ENCODE peak calls at places on chromosome 14, in nine cellular contexts. H is posterior cingulate gyrus, Y is EL, C is A549, T is iPS DF 19.7, X is transverse colon, J is KG1, S is RCC 7860, O is left lobe of liver. P is an unnamed sample.

GRCh38 chr14:105501504-105502291 is 10.7 kb downstream of the TEDC1 start:
- DNase-seq in C (no peak), Y (no peak), X (no peak), T (no peak), O (no peak), J (no peak), H (no peak), S (no peak), P (no peak)

GRCh38 chr14:39773387-39773786 is 341.2 kb upstream of the FBXO33 start:
- DNase-seq in J (no peak), S (no peak), O (no peak), X (no peak), Y (no peak), C (no peak), T (no peak), H (no peak), P (no peak)

GRCh38 chr14:54366726-54367707 is 29.8 kb upstream of the CDKN3 start:
- DNase-seq in Y (peak), X (peak), H (no peak), O (no peak), J (no peak), T (no peak), S (peak), C (peak), P (peak)

GRCh38 chr14:77039285-77040058 is 11.0 kb upstream of the IRF2BPL start:
- DNase-seq in H (no peak), O (no peak), Y (peak), C (no peak), T (no peak), X (peak), S (no peak), J (no peak), P (no peak)

GRCh38 chr14:32694795-32695449 is 243.8 kb upstream of the NPAS3 start:
- DNase-seq in C (no peak), X (no peak), Y (no peak), S (peak), T (no peak), H (no peak), O (no peak), J (no peak), P (no peak)

GRCh38 chr14:35470775-35471174 is 63.2 kb upstream of the INSM2 start:
- DNase-seq in S (no peak), O (no peak), C (no peak), J (no peak), Y (peak), H (no peak), T (peak), X (no peak), P (no peak)

GRCh38 chr14:61470261-61470953 is 149.0 kb downstream of the PRKCH start:
- DNase-seq in S (peak), J (no peak), H (no peak), O (no peak), Y (peak), T (no peak), X (no peak), C (peak), P (no peak)

GRCh38 chr14:60241091-60241490 is 7.9 kb upstream of the PPM1A start:
- DNase-seq in J (no peak), O (no peak), T (no peak), C (no peak), X (no peak), H (no peak), S (no peak), Y (no peak), P (no peak)

GRCh38 chr14:26984318-26985177 is 386.7 kb upstream of the NOVA1 start:
- DNase-seq in Y (peak), X (peak), O (peak), J (peak), H (no peak), S (no peak), C (peak), T (peak), P (no peak)

GRCh38 chr14:55749201-55749812 is 169.3 kb downstream of the KTN1 start:
- DNase-seq in S (no peak), O (peak), X (no peak), Y (peak), T (no peak), H (no peak), J (no peak), C (peak), P (no peak)

GRCh38 chr14:95218006-95218405 is 60.7 kb upstream of the DICER1 start:
- DNase-seq in H (no peak), S (no peak), X (no peak), Y (no peak), C (no peak), O (no peak), J (no peak), T (no peak), P (no peak)

GRCh38 chr14:76775695-76776305 is 14.5 kb downstream of the VASH1 start:
- DNase-seq in H (no peak), J (no peak), C (no peak), Y (no peak), S (no peak), T (no peak), O (peak), X (no peak), P (no peak)

GRCh38 chr14:72604133-72604532 is 289.8 kb downstream of the DPF3 start:
- DNase-seq in Y (no peak), T (no peak), C (no peak), O (peak), S (no peak), H (no peak), J (no peak), X (no peak), P (no peak)

GRCh38 chr14:25006961-25007795 is 42.8 kb downstream of the STXBP6 start:
- DNase-seq in Y (peak), C (peak), J (no peak), X (no peak), S (peak), T (no peak), H (no peak), O (no peak), P (no peak)

GRCh38 chr14:96565811-96566210 is 63.6 kb downstream of the PAPOLA start:
- DNase-seq in T (no peak), S (no peak), J (no peak), X (no peak), Y (no peak), H (no peak), O (no peak), C (no peak), P (no peak)

GRCh38 chr14:101068293-101068957 is 164.9 kb upstream of the RTL1 start:
- DNase-seq in X (peak), S (no peak), J (no peak), H (no peak), C (no peak), Y (no peak), O (peak), T (no peak), P (no peak)

GRCh38 chr14:89304972-89305703 is 111.9 kb downstream of the FOXN3 start:
- DNase-seq in C (no peak), H (no peak), J (no peak), S (no peak), O (no peak), Y (peak), X (peak), T (no peak), P (no peak)